ENCODE peak calls at places on chromosomes 11 and 22, in four cellular contexts. B is lower lobe of right lung, P is BE2C, T is H1. X is an unnamed sample. For H3K36me3 and H3K4me1, the result is how much of the 10 kb centered on the place peaks cover.

GRCh38 chr11:84437129-84438123 is 1151.3 kb upstream of the CCDC90B start:
- DNase-seq in B (peak), T (peak), P (no peak), X (no peak)

GRCh38 chr11:1123970-1124369 is 33.8 kb upstream of the MUC5AC start:
- DNase-seq in B (no peak), T (no peak), P (no peak), X (no peak)

GRCh38 chr11:69354545-69354897 is 60.6 kb downstream of the MYEOV start:
- DNase-seq in B (no peak), P (no peak), T (no peak), X (no peak)

GRCh38 chr22:29032584-29032983 is 29.0 kb downstream of the C22orf31 start:
- DNase-seq in P (no peak), T (no peak), B (no peak), X (no peak)

GRCh38 chr11:9078113-9079041 is 13.0 kb downstream of the SCUBE2 start:
- DNase-seq in P (no peak), T (no peak), B (no peak), X (no peak)

GRCh38 chr11:117945047-117945820 is 16.0 kb upstream of the TMPRSS13 start:
- DNase-seq in T (no peak), P (no peak), B (no peak), X (no peak)

GRCh38 chr11:94528551-94528950 is 15.2 kb upstream of the FUT4 start:
- DNase-seq in B (no peak), P (no peak), T (no peak), X (no peak)

GRCh38 chr11:58254936-58255335 is 13.1 kb downstream of the OR10W1 start:
- DNase-seq in B (no peak), P (no peak), T (no peak), X (no peak)

GRCh38 chr11:2768471-2769408 is 68.9 kb upstream of the KCNQ1OT1 start:
- DNase-seq in T (no peak), B (peak), P (no peak), X (no peak)

GRCh38 chr11:117914398-117914761 is 14.8 kb downstream of the TMPRSS13 start:
- DNase-seq in T (no peak), B (no peak), P (no peak), X (no peak)

GRCh38 chr11:77654770-77655434 is 17.3 kb upstream of the CLNS1A start:
- DNase-seq in B (no peak), P (no peak), T (no peak), X (no peak)

GRCh38 chr11:66106786-66107599 is 36.9 kb downstream of the PACS1 start:
- DNase-seq in T (no peak), B (no peak), P (no peak), X (no peak)

GRCh38 chr11:114259124-114259526 is 37.1 kb upstream of the NNMT start:
- DNase-seq in P (no peak), T (no peak), B (peak), X (no peak)

GRCh38 chr11:112453601-112454577 is 193.2 kb upstream of the PLET1 start:
- DNase-seq in T (peak), P (peak), B (peak), X (no peak)

GRCh38 chr11:67274768-67275605 is 8.7 kb downstream of the GRK2 start:
- DNase-seq in T (no peak), B (peak), P (peak), X (no peak)

GRCh38 chr11:126173257-126173656 is 38.2 kb downstream of the RPUSD4 start:
- DNase-seq in T (no peak), B (no peak), P (no peak), X (no peak)

GRCh38 chr11:121514401-121514981 is 61.7 kb upstream of the SORL1-AS1 start:
- DNase-seq in B (no peak), T (no peak), P (no peak), X (no peak)

GRCh38 chr11:57800444-57801184 is 39.0 kb downstream of the CTNND1 start:
- DNase-seq in P (no peak), T (no peak), B (no peak), X (no peak)

GRCh38 chr11:37788141-37788877 is 1190.3 kb upstream of the RAG2 start:
- DNase-seq in T (no peak), P (no peak), B (no peak), X (no peak)

GRCh38 chr11:2574043-2574552 is 125.7 kb downstream of the KCNQ1OT1 start:
- DNase-seq in P (peak), B (peak), T (no peak), X (no peak)

GRCh38 chr11:25423436-25424184 is 908.3 kb upstream of the ANO3 start:
- DNase-seq in T (no peak), B (no peak), P (no peak), X (no peak)

GRCh38 chr11:76380161-76380976 is 563 bp downstream of the THAP12 start:
- DNase-seq in P (no peak), B (peak), T (no peak), X (no peak)

GRCh38 chr11:72369786-72370185 is 64.5 kb downstream of the CLPB start:
- DNase-seq in B (no peak), T (no peak), P (peak), X (no peak)

GRCh38 chr11:44011797-44012196 is 36.0 kb upstream of the ACCSL start:
- DNase-seq in B (no peak), P (no peak), T (no peak), X (no peak)

GRCh38 chr22:29359469-29359868 is 28.9 kb downstream of the AP1B1 start:
- DNase-seq in T (no peak), P (peak), B (no peak), X (no peak)

GRCh38 chr11:78465169-78465942 is 47.7 kb upstream of the GAB2 start:
- DNase-seq in B (no peak), T (no peak), P (no peak), X (no peak)

GRCh38 chr11:36122715-36123114 is 166.5 kb downstream of the COMMD9 start:
- DNase-seq in B (no peak), P (no peak), T (no peak), X (no peak)

GRCh38 chr11:31919175-31919574 is 108.1 kb upstream of the PAX6 start:
- DNase-seq in T (no peak), B (no peak), P (no peak), X (no peak)

GRCh38 chr11:2525941-2526807 is 81.4 kb downstream of the KCNQ1 start:
- DNase-seq in P (peak), T (no peak), B (peak), X (no peak)

GRCh38 chr11:73281201-73281741 is 9.1 kb downstream of the P2RY6 start:
- DNase-seq in P (no peak), B (no peak), T (no peak), X (no peak)

GRCh38 chr22:29524440-29525191 is 28.9 kb downstream of the THOC5 start:
- DNase-seq in P (peak), B (no peak), T (peak), X (no peak)

GRCh38 chr22:31488988-31489617 is 539 bp downstream of the EIF4ENIF1 start:
- DNase-seq in T (no peak), P (peak), B (peak), X (no peak)

GRCh38 chr11:32829680-32830412 is at the start of gene PRRG4:
- DNase-seq in T (no peak), P (peak), B (peak), X (no peak)

GRCh38 chr22:32564170-32565001 is 89.8 kb downstream of the FBXO7 start:
- DNase-seq in P (no peak), T (no peak), B (no peak), X (no peak)

GRCh38 chr22:49142891-49143290 is 684.8 kb downstream of the BRD1 start:
- DNase-seq in P (no peak), T (no peak), B (no peak), X (no peak)
- H3K36me3 ChIP-seq in P (under half), T (under half), B (under half), X (under half)

GRCh38 chr22:46009730-46010129 is 32.8 kb upstream of the WNT7B start:
- DNase-seq in B (peak), T (no peak), P (no peak), X (no peak)
- H3K4me1 ChIP-seq in B (under half), T (under half), P (half or more), X (under half)

DNA sequence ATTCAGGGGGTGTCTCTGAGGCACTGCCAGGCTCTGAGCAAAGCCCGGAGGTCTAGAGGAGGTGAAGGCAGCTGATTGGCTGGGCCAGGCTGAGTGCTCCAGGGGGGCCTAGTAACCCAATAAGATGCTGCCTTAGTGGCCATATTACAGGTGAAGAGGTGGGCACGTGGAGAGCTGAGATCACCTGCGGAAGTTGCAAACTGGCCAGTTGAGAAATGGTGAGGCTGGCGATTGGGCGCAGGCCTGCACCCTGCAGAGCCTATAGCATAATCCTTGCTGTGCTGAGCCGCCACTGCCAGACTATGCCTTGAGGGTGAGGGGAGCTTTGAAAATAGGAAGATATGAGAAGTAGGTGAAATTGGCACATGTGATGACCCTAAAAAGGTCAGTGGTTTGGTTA is 21.7 kb downstream of the DERL3 start:
- DNase-seq in B (peak), P (no peak), T (no peak), X (no peak)
- H3K36me3 ChIP-seq in B (half or more), P (half or more), T (under half), X (half or more)

GRCh38 chr11:47148274-47148673 is 28.4 kb downstream of the ARFGAP2 start:
- DNase-seq in B (no peak), T (no peak), P (no peak), X (no peak)
- H3K4me1 ChIP-seq in B (under half), T (under half), P (under half), X (under half)

DNA sequence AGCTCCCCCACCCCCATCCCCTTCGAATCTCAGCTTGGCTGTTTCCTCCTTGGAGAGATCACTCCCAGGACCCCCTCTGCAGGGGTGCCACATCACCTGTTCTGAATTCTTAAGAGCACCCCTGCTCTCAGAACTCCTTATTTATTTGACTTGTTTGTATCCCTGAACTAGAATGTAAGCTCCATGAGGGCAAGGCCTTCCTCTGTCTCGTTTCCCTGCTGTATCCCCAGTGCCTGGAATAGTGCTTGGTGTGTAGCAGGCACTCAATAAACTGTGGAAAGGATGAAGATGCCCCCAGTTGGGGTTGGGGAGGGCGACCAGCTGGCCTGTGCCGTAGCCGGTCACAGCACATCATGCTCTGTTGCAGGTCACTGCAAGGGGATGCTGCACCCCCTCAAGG is 3.6 kb upstream of the MDK start:
- DNase-seq in T (no peak), P (no peak), B (no peak), X (no peak)
- H3K36me3 ChIP-seq in T (under half), P (under half), B (under half), X (under half)

DNA sequence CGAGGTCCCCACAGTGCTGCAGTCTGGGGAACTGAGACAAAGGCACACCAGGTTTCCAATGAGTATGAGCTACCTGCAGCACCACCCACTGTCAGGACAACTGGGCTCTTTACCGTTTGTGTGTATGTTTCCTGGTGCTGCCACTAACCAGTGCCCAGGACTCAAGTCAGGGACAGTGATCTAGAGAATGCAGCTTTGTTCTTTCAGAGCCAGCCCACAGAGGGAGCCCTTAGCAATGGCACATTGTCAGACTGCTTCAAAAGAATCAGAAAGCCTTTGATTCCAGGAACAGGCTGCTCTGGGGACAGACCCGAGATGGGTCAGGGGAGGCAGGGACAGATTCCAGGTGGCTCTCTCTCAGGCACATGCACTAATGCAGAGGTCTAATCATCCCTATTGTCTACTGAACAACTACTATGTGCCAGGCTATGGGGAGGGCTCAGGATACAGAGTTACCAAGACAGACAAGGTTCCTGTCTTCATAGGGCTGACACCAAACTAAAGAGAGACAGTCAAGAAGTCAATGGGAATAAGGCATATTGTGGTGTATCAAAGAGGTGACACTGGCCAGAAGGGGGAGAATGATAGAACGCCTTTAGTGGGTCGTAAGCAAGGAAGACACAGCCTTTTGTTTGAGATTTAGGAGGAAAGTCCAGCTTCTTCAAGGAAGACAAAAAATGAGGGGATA is 103.7 kb downstream of the VPREB1 start:
- DNase-seq in T (no peak), P (no peak), B (no peak), X (no peak)
- H3K4me1 ChIP-seq in T (under half), P (under half), B (under half), X (under half)

GRCh38 chr11:47470671-47471070 is 21.7 kb upstream of the RAPSN start:
- DNase-seq in T (no peak), P (no peak), B (no peak), X (no peak)
- H3K36me3 ChIP-seq in T (half or more), P (under half), B (half or more), X (under half)

X was measured in esophagus squamous epithelium.